ENCODE peak calls at places on chromosomes 13 and 19, in nine cellular contexts. I, M, H, Q, B, Z, J, P and S are unnamed samples.

GRCh38 chr13:110137677-110138008 is 169.3 kb downstream of the COL4A1 start:
- DNase-seq in M (peak; percentile 40), Z (no peak), B (no peak), I (peak; percentile 36), P (peak; percentile 44), J (no peak), H (no peak), Q (peak; percentile 15), S (peak; percentile 18)

GRCh38 chr13:94345374-94346195 is 133.9 kb downstream of the DCT start:
- DNase-seq in Z (no peak), Q (peak; percentile 22), P (peak; percentile 27), H (peak; percentile 50), I (no peak), J (peak; percentile 44), B (no peak), M (no peak), S (peak; percentile 20)

GRCh38 chr19:38508507-38508906 is 75.0 kb downstream of the RYR1 start:
- DNase-seq in M (no peak), I (no peak), Q (peak; percentile 12), Z (no peak), B (no peak), J (no peak), P (no peak), H (no peak), S (no peak)

GRCh38 chr13:99590519-99591011 is 89.3 kb downstream of the TM9SF2 start:
- DNase-seq in Q (no peak), B (no peak), M (no peak), Z (no peak), I (no peak), J (peak; percentile 50), H (no peak), P (peak; percentile 21), S (no peak)

GRCh38 chr13:42266464-42266863 is 5.5 kb upstream of the AKAP11 start:
- DNase-seq in J (peak; percentile 79), M (no peak), P (peak; percentile 43), I (no peak), H (no peak), Q (no peak), Z (no peak), B (peak; percentile 12), S (no peak)

GRCh38 chr13:51549050-51549449 is 35.2 kb upstream of the WDFY2 start:
- DNase-seq in M (no peak), P (no peak), B (no peak), Z (no peak), J (no peak), H (no peak), Q (peak; percentile 33), I (no peak), S (peak; percentile 18)

GRCh38 chr19:58154287-58154678 is 3.7 kb upstream of the ZNF329 start:
- DNase-seq in H (no peak), J (peak; percentile 24), M (peak; percentile 27), Z (no peak), I (peak; percentile 35), B (peak; percentile 46), Q (peak; percentile 38), P (peak; percentile 75), S (no peak)

GRCh38 chr13:105278797-105279425 is 1256.6 kb downstream of the EFNB2 start:
- DNase-seq in J (no peak), M (no peak), Q (no peak), B (peak; percentile 60), I (no peak), P (no peak), Z (peak; percentile 68), H (no peak), S (no peak)

GRCh38 chr19:21610341-21610740 is 104.9 kb downstream of the ZNF429 start:
- DNase-seq in I (no peak), P (no peak), B (no peak), J (no peak), H (no peak), Z (no peak), Q (no peak), M (no peak), S (no peak)

GRCh38 chr19:5973376-5973775 is 4.6 kb downstream of the RANBP3 start:
- DNase-seq in B (no peak), P (no peak), M (no peak), Q (no peak), H (no peak), Z (no peak), I (no peak), J (no peak), S (no peak)

GRCh38 chr13:33730147-33730546 is 87.8 kb upstream of the RFC3 start:
- DNase-seq in I (no peak), P (no peak), Z (no peak), M (no peak), H (no peak), Q (no peak), B (no peak), J (no peak), S (no peak)

GRCh38 chr13:99681695-99682094 is 180.4 kb downstream of the TM9SF2 start:
- DNase-seq in M (no peak), H (no peak), Z (no peak), Q (no peak), B (peak; percentile 83), I (no peak), J (no peak), P (no peak), S (no peak)

GRCh38 chr13:44052843-44053607 is 173.3 kb downstream of the LACC1 start:
- DNase-seq in Q (no peak), I (no peak), H (no peak), Z (peak; percentile 27), P (peak; percentile 10), J (peak; percentile 65), M (peak; percentile 17), B (peak; percentile 60), S (no peak)

GRCh38 chr13:59633290-59633689 is 530.4 kb downstream of the DIAPH3 start:
- DNase-seq in I (no peak), B (no peak), Z (no peak), P (no peak), Q (no peak), M (no peak), H (no peak), J (no peak), S (no peak)

GRCh38 chr19:27876489-27876888 is 1336.5 kb downstream of the UQCRFS1 start:
- DNase-seq in M (no peak), Z (no peak), J (no peak), Q (no peak), B (no peak), H (no peak), P (no peak), I (no peak), S (no peak)

GRCh38 chr13:73991384-73991783 is 142.8 kb downstream of the KLF12 start:
- DNase-seq in Z (no peak), Q (no peak), I (no peak), P (no peak), B (no peak), J (no peak), M (no peak), H (no peak), S (no peak)

GRCh38 chr13:73989244-73989843 is 144.9 kb downstream of the KLF12 start:
- DNase-seq in J (no peak), Q (no peak), Z (no peak), M (no peak), H (no peak), P (no peak), I (peak; percentile 25), B (no peak), S (no peak)

GRCh38 chr13:73995752-73996151 is 138.5 kb downstream of the KLF12 start:
- DNase-seq in M (no peak), B (no peak), I (no peak), H (no peak), Z (no peak), P (no peak), Q (no peak), J (no peak), S (no peak)

GRCh38 chr13:73993661-73994060 is 140.5 kb downstream of the KLF12 start:
- DNase-seq in I (no peak), M (no peak), B (no peak), P (no peak), Z (no peak), H (no peak), Q (no peak), J (no peak), S (no peak)

GRCh38 chr13:73991884-73992283 is 142.3 kb downstream of the KLF12 start:
- DNase-seq in J (no peak), Q (no peak), I (no peak), M (no peak), B (no peak), H (no peak), Z (no peak), P (no peak), S (no peak)
- H3K4me1 ChIP-seq in J (peaks cover 2% of the 10 kb centered on the region), Q (peaks cover 5% of the 10 kb centered on the region), I (no peaks in the 10 kb centered on the region), M (no peaks in the 10 kb centered on the region), B (peaks cover 10% of the 10 kb centered on the region), H (peaks cover 33% of the 10 kb centered on the region), Z (no peaks in the 10 kb centered on the region), P (no peaks in the 10 kb centered on the region), S (no peaks in the 10 kb centered on the region)

GRCh38 chr19:2038284-2039081 is 12.6 kb downstream of the MKNK2 start:
- DNase-seq in M (no peak), P (no peak), Z (no peak), J (no peak), B (no peak), I (no peak), H (no peak), Q (no peak), S (no peak)
- H3K36me3 ChIP-seq in M (no peaks in the 10 kb centered on the region), P (peaks cover 8% of the 10 kb centered on the region), Z (peaks cover 33% of the 10 kb centered on the region), J (peaks cover 38% of the 10 kb centered on the region), B (peaks cover 8% of the 10 kb centered on the region), I (peaks cover 27% of the 10 kb centered on the region), H (peaks cover 42% of the 10 kb centered on the region), Q (peaks cover 15% of the 10 kb centered on the region), S (peaks cover 24% of the 10 kb centered on the region)

DNA sequence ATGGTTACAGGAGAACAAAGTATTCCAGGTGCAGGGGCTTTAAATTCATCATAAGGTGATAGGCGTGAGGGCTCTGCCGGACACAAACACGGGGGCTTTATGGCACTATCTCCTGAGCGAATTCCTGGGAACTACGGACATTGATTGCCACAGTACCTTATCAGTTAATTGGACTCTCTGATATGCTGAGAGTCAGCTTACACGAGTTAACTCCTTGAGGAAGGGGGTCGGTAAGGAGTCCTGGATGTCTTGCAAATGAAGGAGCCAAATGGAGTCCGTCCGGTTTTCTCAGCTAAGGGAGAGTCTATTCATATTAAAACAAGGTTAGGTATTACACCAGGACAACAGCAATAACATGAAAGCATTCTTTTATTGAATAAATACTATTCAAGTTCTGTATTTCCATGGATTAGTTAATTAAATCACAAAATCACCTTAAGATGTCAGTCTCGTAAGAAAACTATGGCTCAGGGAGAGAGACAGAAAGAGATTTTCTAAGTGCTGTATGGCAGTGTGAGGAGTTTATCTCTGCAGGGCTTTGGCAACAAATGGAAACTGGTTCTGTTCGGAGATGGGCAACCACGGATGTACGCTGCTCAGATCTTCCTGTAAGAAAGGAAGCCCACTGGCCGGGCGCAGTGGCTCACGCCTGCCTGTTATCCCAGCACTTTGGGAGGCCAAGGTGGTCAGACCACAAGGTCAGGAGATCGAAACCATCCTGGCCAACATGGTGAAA is 26.2 kb upstream of the HIF3A start:
- DNase-seq in P (no peak), J (no peak), B (peak; percentile 66), H (no peak), Q (no peak), Z (no peak), M (no peak), I (no peak), S (no peak)
- H3K27ac ChIP-seq in P (no peak overlapping the region), J (no peak overlapping the region), B (peak overlapping the region; percentile 82), H (no peak overlapping the region), Q (no peak overlapping the region), Z (no peak overlapping the region), M (no peak overlapping the region), I (no peak overlapping the region), S (no peak overlapping the region)

DNA sequence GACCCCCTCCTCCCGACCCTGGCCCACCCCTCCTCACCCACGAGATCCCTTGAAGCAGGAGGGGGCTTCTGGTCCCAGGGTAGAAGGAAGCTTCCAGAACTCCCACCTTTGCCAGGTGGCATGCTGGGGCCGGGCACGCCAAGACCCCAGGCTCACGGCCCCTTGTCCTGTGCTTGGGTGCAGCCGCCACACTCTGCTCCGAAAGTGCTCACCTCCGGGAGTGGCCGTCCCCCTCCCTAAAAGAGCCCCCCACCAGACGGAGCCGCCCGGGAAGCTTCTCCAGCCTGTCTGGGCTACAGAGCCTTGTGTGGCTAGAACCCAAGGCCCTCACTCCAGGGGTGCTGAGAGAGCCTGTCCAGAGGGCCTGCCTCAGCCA is 1.8 kb upstream of the EFNA2 start:
- DNase-seq in M (no peak), Q (no peak), H (no peak), I (no peak), B (no peak), J (no peak), P (no peak), Z (no peak), S (no peak)
- H3K4me1 ChIP-seq in M (peaks cover 9% of the 10 kb centered on the region), Q (peaks cover 47% of the 10 kb centered on the region), H (peaks cover 3% of the 10 kb centered on the region), I (peaks cover 8% of the 10 kb centered on the region), B (no peaks in the 10 kb centered on the region), J (no peaks in the 10 kb centered on the region), P (no peaks in the 10 kb centered on the region), Z (peaks cover 12% of the 10 kb centered on the region), S (no peaks in the 10 kb centered on the region)